ENCODE peak calls at places on chromosomes 3 and 15, in eight cellular contexts. I is heart left ventricle, U is neuronal stem cell, L is right lobe of liver, M is A549, D is mesenchymal stem cell, S is cardiac muscle cell, J is adipocyte. Q is an unnamed sample. For H3K9me3, the result is how much of the 10 kb centered on the place peaks cover.

GRCh38 chr3:95120921-95121320 is 1058.1 kb downstream of the NSUN3 start:
- DNase-seq in D (no peak), J (no peak), L (no peak), U (no peak), S (no peak), M (no peak), I (no peak), Q (no peak)

GRCh38 chr15:43908641-43909040 is 81.8 kb downstream of the WDR76 start:
- DNase-seq in I (no peak), L (no peak), S (no peak), U (no peak), M (no peak), J (no peak), D (no peak), Q (no peak)

GRCh38 chr3:160400631-160401150 is 1.2 kb downstream of the SMC4 start:
- DNase-seq in U (no peak), M (no peak), J (peak), D (no peak), L (peak), I (peak), S (peak), Q (peak)

GRCh38 chr3:33392703-33393125 is 47.5 kb downstream of the UBP1 start:
- DNase-seq in U (no peak), J (peak), D (peak), S (no peak), I (no peak), M (peak), L (no peak), Q (no peak)

GRCh38 chr3:63877737-63878393 is 14.2 kb downstream of the ATXN7 start:
- DNase-seq in U (no peak), D (peak), L (no peak), S (no peak), M (no peak), I (no peak), J (peak), Q (no peak)

GRCh38 chr15:38660726-38661125 is 96.1 kb upstream of the RASGRP1 start:
- DNase-seq in L (no peak), S (no peak), U (no peak), J (no peak), D (no peak), M (no peak), I (no peak), Q (no peak)

GRCh38 chr3:111582114-111582461 is 13.1 kb downstream of the ZBED2 start:
- DNase-seq in U (no peak), L (no peak), I (no peak), S (no peak), D (peak), M (peak), J (peak), Q (no peak)

GRCh38 chr3:130997291-130997690 is 29.3 kb downstream of the ASTE1 start:
- DNase-seq in L (no peak), D (peak), J (peak), M (no peak), S (no peak), U (no peak), I (no peak), Q (no peak)

GRCh38 chr3:128320551-128321340 is 145.9 kb downstream of the DNAJB8 start:
- DNase-seq in U (no peak), M (no peak), L (no peak), I (no peak), J (no peak), D (no peak), S (no peak), Q (no peak)

GRCh38 chr15:94028809-94029208 is 202.6 kb upstream of the MCTP2 start:
- DNase-seq in I (no peak), S (no peak), L (no peak), J (no peak), D (no peak), M (no peak), U (no peak), Q (no peak)

GRCh38 chr3:101803152-101803782 is 24.3 kb downstream of the NXPE3 start:
- DNase-seq in L (no peak), D (peak), M (peak), I (no peak), U (peak), S (peak), J (peak), Q (no peak)

GRCh38 chr3:144034715-144035114 is 63.1 kb downstream of the DIPK2A start:
- DNase-seq in I (no peak), J (no peak), L (no peak), D (no peak), S (no peak), M (no peak), U (no peak), Q (no peak)

GRCh38 chr3:64098686-64099085 is 75.4 kb upstream of the PSMD6 start:
- DNase-seq in I (no peak), L (no peak), M (no peak), U (no peak), S (no peak), J (no peak), D (no peak), Q (no peak)

GRCh38 chr3:189779166-189779565 is 148.0 kb downstream of the TP63 start:
- DNase-seq in U (no peak), J (no peak), D (no peak), I (no peak), M (no peak), L (no peak), S (no peak), Q (no peak)

GRCh38 chr15:34154725-34155204 is 52.9 kb downstream of the PGBD4 start:
- DNase-seq in S (no peak), U (no peak), I (no peak), L (no peak), D (peak), J (no peak), M (peak), Q (no peak)

GRCh38 chr3:107124885-107125284 is 252.4 kb upstream of the CCDC54 start:
- DNase-seq in S (no peak), J (peak), I (peak), M (no peak), U (no peak), L (no peak), D (peak), Q (no peak)

GRCh38 chr3:149610351-149611105 is 47.3 kb downstream of the WWTR1 start:
- DNase-seq in U (no peak), I (peak), J (no peak), L (no peak), M (no peak), D (peak), S (no peak), Q (no peak)

GRCh38 chr3:13541691-13542090 is 7.2 kb upstream of the FBLN2 start:
- DNase-seq in S (no peak), L (no peak), M (no peak), J (no peak), U (no peak), D (no peak), I (no peak), Q (no peak)

GRCh38 chr3:70889162-70890045 is 577.0 kb upstream of the MDFIC2 start:
- DNase-seq in I (peak), J (peak), L (no peak), U (no peak), S (no peak), D (peak), M (no peak), Q (no peak)

GRCh38 chr3:113018461-113019181 is 27.8 kb downstream of the GTPBP8 start:
- DNase-seq in L (no peak), J (peak), M (no peak), U (no peak), D (peak), I (no peak), S (no peak), Q (no peak)

GRCh38 chr15:65327651-65328393 is 23.3 kb downstream of the RNU5B-1 start:
- DNase-seq in S (no peak), J (no peak), I (no peak), U (no peak), M (no peak), L (no peak), D (no peak), Q (no peak)

GRCh38 chr3:47098910-47099309 is 65.0 kb downstream of the SETD2 start:
- DNase-seq in L (no peak), I (no peak), U (no peak), D (no peak), S (no peak), J (peak), M (no peak), Q (no peak)

GRCh38 chr15:90000175-90000923 is 775 bp upstream of the ZNF710 start:
- DNase-seq in U (peak), I (no peak), D (peak), L (no peak), M (no peak), J (peak), S (no peak), Q (no peak)

GRCh38 chr3:168511428-168512014 is 415.8 kb upstream of the GOLIM4 start:
- DNase-seq in I (no peak), M (no peak), S (peak), D (peak), U (no peak), J (peak), L (no peak), Q (no peak)

GRCh38 chr15:68205949-68206539 is 912 bp upstream of the CALML4 start:
- DNase-seq in J (no peak), U (no peak), D (no peak), S (no peak), I (peak), M (no peak), L (peak), Q (no peak)

GRCh38 chr15:64699767-64700388 is 75.5 kb downstream of the RBPMS2 start:
- DNase-seq in I (peak), L (no peak), S (peak), M (no peak), J (peak), D (peak), U (no peak), Q (no peak)

DNA sequence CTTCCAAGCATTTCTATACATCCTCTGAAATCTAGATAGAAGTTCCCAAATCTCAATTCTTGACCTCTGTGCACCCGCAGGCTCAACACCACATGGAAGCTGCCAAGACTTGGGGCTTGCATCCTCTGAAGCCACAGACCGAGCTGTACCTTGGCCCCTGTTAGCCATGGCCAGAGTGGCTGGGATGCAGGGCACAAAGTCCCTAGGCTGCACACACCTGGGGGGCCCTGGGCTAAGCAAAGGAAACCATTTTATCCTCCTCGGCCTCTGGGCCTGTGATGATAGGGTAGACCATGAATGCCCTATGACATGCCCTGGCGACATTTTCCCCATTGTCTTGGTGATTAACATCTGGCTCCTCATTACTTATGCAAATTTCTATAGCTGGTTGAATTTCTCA is 97.1 kb upstream of the CCDC39 start:
- DNase-seq in J (no peak), S (no peak), L (no peak), M (no peak), I (no peak), D (no peak), U (no peak), Q (no peak)
- H3K9me3 ChIP-seq in J (under half), S (under half), L (under half), M (under half), I (under half), D (under half), U (under half), Q (under half)

DNA sequence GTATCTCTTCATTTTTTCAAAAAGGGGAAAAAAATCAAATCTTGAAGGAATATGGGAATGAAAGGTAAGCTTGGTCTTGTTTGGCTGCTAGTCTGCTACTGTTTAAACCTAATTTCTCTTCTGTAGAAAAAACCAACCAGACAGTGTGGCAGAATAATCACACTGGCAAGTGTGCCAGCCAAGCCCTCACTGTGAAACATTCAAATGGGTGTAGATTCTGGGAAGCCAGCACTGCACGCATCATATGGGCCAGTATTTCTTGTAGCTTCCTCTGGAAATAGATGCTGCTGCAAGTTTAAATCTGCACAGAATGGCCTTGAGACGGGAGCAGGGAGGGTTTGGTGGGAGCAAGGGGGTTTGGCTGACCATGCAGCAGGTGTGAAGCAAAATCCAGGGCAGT is 62.1 kb downstream of the POMGNT2 start:
- DNase-seq in S (no peak), J (no peak), U (no peak), I (no peak), D (no peak), M (no peak), L (no peak), Q (no peak)
- H3K9me3 ChIP-seq in S (under half), J (under half), U (under half), I (under half), D (under half), M (under half), L (under half), Q (under half)

GRCh38 chr15:25233766-25234350 is 205.0 kb downstream of the UBE3A start:
- DNase-seq in I (no peak), D (no peak), J (no peak), U (no peak), L (no peak), S (no peak), M (no peak), Q (no peak)
- H3K9me3 ChIP-seq in I (under half), D (under half), J (under half), U (half or more), L (under half), S (under half), M (under half), Q (under half)

GRCh38 chr3:179046497-179047353 is 24.9 kb downstream of the ZMAT3 start:
- DNase-seq in I (no peak), J (no peak), S (no peak), L (no peak), U (no peak), M (no peak), D (no peak), Q (no peak)
- H3K9me3 ChIP-seq in I (under half), J (under half), S (under half), L (under half), U (under half), M (under half), D (under half), Q (under half)

GRCh38 chr15:77027697-77028450 is 32.9 kb downstream of the PSTPIP1 start:
- DNase-seq in L (peak), J (peak), I (peak), U (peak), M (no peak), S (peak), D (no peak), Q (no peak)

GRCh38 chr15:77027111-77027696 is 32.3 kb downstream of the PSTPIP1 start:
- DNase-seq in I (peak), S (no peak), M (no peak), J (no peak), L (peak), U (no peak), D (no peak), Q (peak)

GRCh38 chr15:77029166-77030041 is 34.5 kb downstream of the PSTPIP1 start:
- DNase-seq in I (peak), M (no peak), U (no peak), S (no peak), D (no peak), L (peak), J (no peak), Q (peak)

GRCh38 chr15:77030042-77030927 is 35.4 kb downstream of the PSTPIP1 start:
- DNase-seq in U (no peak), M (no peak), L (peak), S (no peak), I (peak), D (no peak), J (no peak), Q (no peak)

GRCh38 chr15:77028451-77029165 is 33.7 kb downstream of the PSTPIP1 start:
- DNase-seq in U (no peak), I (peak), D (no peak), M (no peak), L (peak), J (no peak), S (no peak), Q (peak)
- H3K9me3 ChIP-seq in U (under half), I (under half), D (under half), M (under half), L (under half), J (under half), S (under half), Q (under half)

GRCh38 chr15:25184356-25185155 is 229.8 kb downstream of the SNRPN start:
- DNase-seq in L (peak), I (peak), U (no peak), M (no peak), J (no peak), D (no peak), S (no peak), Q (no peak)
- H3K9me3 ChIP-seq in L (under half), I (under half), U (half or more), M (under half), J (under half), D (under half), S (under half), Q (under half)

GRCh38 chr15:100235030-100235617 is 106.7 kb downstream of the ADAMTS17 start:
- DNase-seq in D (no peak), I (no peak), S (no peak), U (no peak), L (no peak), J (no peak), M (no peak), Q (no peak)
- H3K9me3 ChIP-seq in D (under half), I (under half), S (under half), U (under half), L (under half), J (under half), M (under half), Q (under half)

Q was measured in T-helper 17 cell.